ENCODE peak calls at places on chromosomes 12 and 14, in four cellular contexts. M is GM04503, E is progenitor cell of endocrine pancreas, H is COLO829. L is an unnamed sample.
A peak's percentile ranks its signal among the peaks of the same experiment; 100 is the strongest.

GRCh38 chr12:57632898-57633825 is at the start of gene B4GALNT1:
- DNase-seq in M (no peak), E (peak; percentile 65), H (peak; percentile 57), L (no peak)

GRCh38 chr12:93868771-93869170 is 191.6 kb downstream of the CRADD start:
- DNase-seq in M (peak; percentile 53), E (no peak), H (no peak), L (no peak)

GRCh38 chr12:133130808-133131128 is 341 bp downstream of the ZNF10 start:
- DNase-seq in M (no peak), E (peak; percentile 14), H (no peak), L (peak; percentile 52)

GRCh38 chr12:64109706-64110105 is 112.4 kb downstream of the KICS2 start:
- DNase-seq in M (no peak), E (no peak), H (no peak), L (no peak)

GRCh38 chr14:104239866-104240301 is 101.5 kb downstream of the KIF26A start:
- DNase-seq in M (no peak), E (peak; percentile 15), H (no peak), L (no peak)

GRCh38 chr14:105853089-105853906 is 326.9 kb downstream of the TMEM121 start:
- DNase-seq in M (no peak), E (no peak), H (no peak), L (peak; percentile 24)

GRCh38 chr14:95413289-95414215 is 93.8 kb upstream of the CLMN start:
- DNase-seq in M (no peak), E (no peak), H (no peak), L (no peak)

GRCh38 chr14:95229749-95230148 is 72.4 kb upstream of the DICER1 start:
- DNase-seq in M (no peak), E (no peak), H (no peak), L (no peak)

GRCh38 chr12:45726594-45727300 is 2.8 kb upstream of the ARID2 start:
- DNase-seq in M (no peak), E (peak; percentile 51), H (peak; percentile 18), L (peak; percentile 42)

GRCh38 chr12:47722926-47723631 is 2.2 kb downstream of the ENDOU start:
- DNase-seq in M (no peak), E (no peak), H (no peak), L (no peak)

GRCh38 chr14:52755607-52756316 is 25.8 kb downstream of the STYX start:
- DNase-seq in M (no peak), E (no peak), H (no peak), L (no peak)

GRCh38 chr12:27979145-27979544 is 6.6 kb upstream of the PTHLH start:
- DNase-seq in M (no peak), E (no peak), H (no peak), L (no peak)

GRCh38 chr14:100476012-100476822 is 111.0 kb downstream of the BEGAIN start:
- DNase-seq in M (peak; percentile 98), E (no peak), H (peak; percentile 22), L (no peak)

GRCh38 chr12:3237154-3237520 is 160.0 kb downstream of the TSPAN9 start:
- DNase-seq in M (no peak), E (no peak), H (no peak), L (no peak)

GRCh38 chr12:124927325-124928094 is 13.1 kb upstream of the UBC start:
- DNase-seq in M (peak; percentile 37), E (peak; percentile 95), H (peak; percentile 87), L (peak; percentile 98)

GRCh38 chr14:54366726-54367707 is 29.8 kb upstream of the CDKN3 start:
- DNase-seq in M (no peak), E (no peak), H (peak; percentile 38), L (no peak)

GRCh38 chr14:74875941-74876913 is at the start of gene PROX2:
- DNase-seq in M (no peak), E (no peak), H (no peak), L (no peak)

GRCh38 chr14:100222219-100223093 is 16.5 kb upstream of the YY1 start:
- DNase-seq in M (no peak), E (no peak), H (no peak), L (no peak)

GRCh38 chr14:32816588-32816987 is 122.1 kb upstream of the NPAS3 start:
- DNase-seq in M (no peak), E (no peak), H (no peak), L (no peak)

GRCh38 chr12:70936414-70936813 is 15.9 kb upstream of the PTPRR start:
- DNase-seq in M (no peak), E (no peak), H (no peak), L (no peak)

GRCh38 chr14:96497586-96497985 is 4.6 kb upstream of the PAPOLA start:
- DNase-seq in M (no peak), E (no peak), H (no peak), L (no peak)

GRCh38 chr12:119728437-119728730 is 60.5 kb downstream of the PRKAB1 start:
- DNase-seq in M (no peak), E (no peak), H (no peak), L (no peak)

GRCh38 chr14:26870722-26871121 is 272.9 kb upstream of the NOVA1 start:
- DNase-seq in M (no peak), E (no peak), H (no peak), L (no peak)

GRCh38 chr14:79670811-79671210 is 540.5 kb downstream of the DIO2 start:
- DNase-seq in M (no peak), E (no peak), H (no peak), L (no peak)

GRCh38 chr12:98997-99396 is 32.4 kb downstream of the IQSEC3 start:
- DNase-seq in M (no peak), E (no peak), H (no peak), L (no peak)

GRCh38 chr12:101436146-101436545 is 28.6 kb upstream of the ARL1 start:
- DNase-seq in M (no peak), E (no peak), H (no peak), L (no peak)

GRCh38 chr12:46701356-46701755 is 124.4 kb downstream of the SLC38A4 start:
- DNase-seq in M (no peak), E (no peak), H (no peak), L (no peak)

GRCh38 chr14:67221248-67221981 is 19.8 kb upstream of the PALS1 start:
- DNase-seq in M (peak; percentile 70), E (no peak), H (no peak), L (no peak)

GRCh38 chr14:106174206-106174605 is 647.8 kb downstream of the TMEM121 start:
- DNase-seq in M (no peak), E (no peak), H (no peak), L (no peak)

GRCh38 chr12:78560633-78561032 is 303.9 kb upstream of the SYT1 start:
- DNase-seq in M (no peak), E (no peak), H (no peak), L (no peak)

GRCh38 chr12:41709463-41710285 is 435.0 kb downstream of the GXYLT1 start:
- DNase-seq in M (no peak), E (no peak), H (no peak), L (no peak)

GRCh38 chr12:47419500-47419899 is 286.3 kb downstream of the RPAP3 start:
- DNase-seq in M (no peak), E (no peak), H (no peak), L (no peak)

GRCh38 chr12:49014547-49014946 is 4.0 kb downstream of the PRKAG1 start:
- DNase-seq in M (no peak), E (no peak), H (no peak), L (no peak)

GRCh38 chr12:795305-795704 is 42.9 kb downstream of the WNK1 start:
- DNase-seq in M (no peak), E (no peak), H (no peak), L (no peak)

GRCh38 chr12:121288941-121289340 is 7.6 kb downstream of the CAMKK2 start:
- DNase-seq in M (no peak), E (no peak), H (no peak), L (no peak)

GRCh38 chr14:103204852-103205540 is 81.7 kb downstream of the TNFAIP2 start:
- DNase-seq in M (no peak), E (no peak), H (no peak), L (no peak)

GRCh38 chr14:80390911-80391310 is 179.6 kb upstream of the DIO2 start:
- DNase-seq in M (peak; percentile 7), E (no peak), H (no peak), L (no peak)

GRCh38 chr12:105843989-105844768 is 294.6 kb downstream of the NUAK1 start:
- DNase-seq in M (peak; percentile 11), E (no peak), H (no peak), L (no peak)

L was measured in mesothelial cell of epicardium.